ENCODE peak calls at places on chromosomes 5 and 9, in five cellular contexts. One of them, this sample, is unnamed.

GRCh38 chr5:52685621-52686370 is 101.9 kb upstream of the ITGA1 start:
- DNase-seq in HepG2: no peak
- DNase-seq in GM23338: peak
- DNase-seq in endothelial cell of umbilical vein: no peak
- DNase-seq in K562: no peak
- DNase-seq in this sample: no peak

GRCh38 chr5:168415971-168416370 is 70.3 kb upstream of the RARS1 start:
- DNase-seq in HepG2: no peak
- DNase-seq in GM23338: no peak
- DNase-seq in endothelial cell of umbilical vein: no peak
- DNase-seq in K562: no peak
- DNase-seq in this sample: no peak

GRCh38 chr9:33029106-33029788 is 4.2 kb downstream of the DNAJA1 start:
- DNase-seq in HepG2: peak
- DNase-seq in GM23338: no peak
- DNase-seq in endothelial cell of umbilical vein: no peak
- DNase-seq in K562: no peak
- DNase-seq in this sample: no peak

GRCh38 chr5:90294604-90295003 is 115.0 kb downstream of the CETN3 start:
- DNase-seq in HepG2: peak
- DNase-seq in GM23338: peak
- DNase-seq in endothelial cell of umbilical vein: no peak
- DNase-seq in K562: no peak
- DNase-seq in this sample: no peak

GRCh38 chr9:100028201-100028784 is 70.5 kb downstream of the ERP44 start:
- DNase-seq in HepG2: peak
- DNase-seq in GM23338: peak
- DNase-seq in endothelial cell of umbilical vein: peak
- DNase-seq in K562: peak
- DNase-seq in this sample: no peak

GRCh38 chr5:3329427-3329826 is 266.2 kb upstream of the IRX1 start:
- DNase-seq in HepG2: no peak
- DNase-seq in GM23338: no peak
- DNase-seq in endothelial cell of umbilical vein: no peak
- DNase-seq in K562: no peak
- DNase-seq in this sample: no peak

GRCh38 chr5:122726990-122727616 is 47.8 kb upstream of the SNX2 start:
- DNase-seq in HepG2: no peak
- DNase-seq in GM23338: no peak
- DNase-seq in endothelial cell of umbilical vein: peak
- DNase-seq in K562: no peak
- DNase-seq in this sample: no peak

GRCh38 chr5:145510324-145510723 is 324.8 kb downstream of the PRELID2 start:
- DNase-seq in HepG2: no peak
- DNase-seq in GM23338: peak
- DNase-seq in endothelial cell of umbilical vein: no peak
- DNase-seq in K562: no peak
- DNase-seq in this sample: no peak

GRCh38 chr9:120663950-120664349 is 50.3 kb downstream of the MEGF9 start:
- DNase-seq in HepG2: no peak
- DNase-seq in GM23338: no peak
- DNase-seq in endothelial cell of umbilical vein: no peak
- DNase-seq in K562: no peak
- DNase-seq in this sample: no peak

GRCh38 chr5:178602752-178603151 is 12.6 kb upstream of the COL23A1 start:
- DNase-seq in HepG2: no peak
- DNase-seq in GM23338: no peak
- DNase-seq in endothelial cell of umbilical vein: no peak
- DNase-seq in K562: no peak
- DNase-seq in this sample: no peak

GRCh38 chr5:15702102-15702501 is 202.1 kb downstream of the FBXL7 start:
- DNase-seq in HepG2: peak
- DNase-seq in GM23338: peak
- DNase-seq in endothelial cell of umbilical vein: no peak
- DNase-seq in K562: no peak
- DNase-seq in this sample: no peak

GRCh38 chr5:91359957-91360609 is 23.0 kb downstream of the ARRDC3 start:
- DNase-seq in HepG2: no peak
- DNase-seq in GM23338: no peak
- DNase-seq in endothelial cell of umbilical vein: no peak
- DNase-seq in K562: no peak
- DNase-seq in this sample: no peak

GRCh38 chr9:37290881-37291485 is 131.5 kb upstream of the GRHPR start:
- DNase-seq in HepG2: no peak
- DNase-seq in GM23338: no peak
- DNase-seq in endothelial cell of umbilical vein: peak
- DNase-seq in K562: no peak
- DNase-seq in this sample: peak

GRCh38 chr9:134412298-134412711 is 86.0 kb downstream of the RXRA start:
- DNase-seq in HepG2: no peak
- DNase-seq in GM23338: no peak
- DNase-seq in endothelial cell of umbilical vein: no peak
- DNase-seq in K562: no peak
- DNase-seq in this sample: no peak

GRCh38 chr9:97848582-97849237 is 4.3 kb upstream of the FOXE1 start:
- DNase-seq in HepG2: no peak
- DNase-seq in GM23338: peak
- DNase-seq in endothelial cell of umbilical vein: no peak
- DNase-seq in K562: no peak
- DNase-seq in this sample: no peak

GRCh38 chr9:38382141-38382540 is 10.4 kb upstream of the ALDH1B1 start:
- DNase-seq in HepG2: no peak
- DNase-seq in GM23338: no peak
- DNase-seq in endothelial cell of umbilical vein: no peak
- DNase-seq in K562: no peak
- DNase-seq in this sample: no peak

GRCh38 chr9:107100591-107100990 is 182.5 kb upstream of the RAD23B start:
- DNase-seq in HepG2: no peak
- DNase-seq in GM23338: no peak
- DNase-seq in endothelial cell of umbilical vein: no peak
- DNase-seq in K562: no peak
- DNase-seq in this sample: no peak

DNA sequence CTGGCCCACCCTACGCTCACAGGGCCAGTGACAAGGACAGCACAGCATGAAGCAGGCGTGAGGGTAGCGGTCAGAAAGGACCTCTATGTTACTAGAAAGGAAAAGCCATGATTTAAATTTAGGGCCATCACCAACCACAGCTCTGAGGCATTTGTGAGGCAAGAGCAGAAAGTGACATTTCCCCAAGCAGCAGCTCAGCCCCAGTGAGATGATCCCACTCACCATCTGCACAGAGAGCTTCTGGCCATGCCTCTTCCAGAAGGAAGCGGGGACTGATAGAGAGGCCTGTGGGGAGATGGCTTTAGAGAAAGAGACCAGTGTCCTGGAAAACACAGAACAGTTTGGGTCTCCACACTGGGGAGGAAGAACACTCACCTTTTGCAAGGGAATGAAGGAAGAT is 413.9 kb downstream of the SPOCK1 start:
- DNase-seq in HepG2: no peak
- DNase-seq in GM23338: no peak
- DNase-seq in endothelial cell of umbilical vein: no peak
- DNase-seq in K562: no peak
- DNase-seq in this sample: no peak
- TF ChIP-seq EZH2 in HepG2: no peak
- TF ChIP-seq EZH2 in GM23338: no peak
- TF ChIP-seq EZH2 in endothelial cell of umbilical vein: no peak
- TF ChIP-seq EZH2 in K562: no peak
- TF ChIP-seq EZH2 in this sample: no peak

GRCh38 chr5:149420509-149421371 is 41.6 kb upstream of the IL17B start:
- DNase-seq in HepG2: no peak
- DNase-seq in GM23338: no peak
- DNase-seq in endothelial cell of umbilical vein: no peak
- DNase-seq in K562: no peak
- DNase-seq in this sample: no peak
- TF ChIP-seq POLR2AphosphoS5 in HepG2: no peak
- TF ChIP-seq POLR2AphosphoS5 in GM23338: no peak
- TF ChIP-seq POLR2AphosphoS5 in endothelial cell of umbilical vein: no peak
- TF ChIP-seq POLR2AphosphoS5 in K562: no peak
- TF ChIP-seq POLR2AphosphoS5 in this sample: no peak

DNA sequence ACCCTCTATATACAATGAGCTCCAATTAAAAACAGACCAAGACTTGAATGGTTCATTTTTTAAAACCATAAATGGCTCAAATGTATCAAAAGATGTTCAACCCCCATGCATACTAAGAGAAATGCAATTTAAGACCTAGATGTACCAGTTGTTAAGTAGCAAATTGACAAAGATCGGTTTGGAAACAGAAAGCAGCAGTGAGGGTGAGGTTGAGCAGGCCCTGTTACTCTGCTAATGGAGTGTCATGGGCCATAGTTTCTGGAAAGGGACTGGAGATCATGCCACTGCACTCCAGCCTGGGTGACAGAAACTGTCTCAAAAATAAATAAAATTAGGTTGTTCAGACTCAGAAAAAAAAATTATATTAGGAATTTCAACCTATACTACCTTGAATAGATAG is 55.0 kb downstream of the FNBP1 start:
- DNase-seq in HepG2: no peak
- DNase-seq in GM23338: no peak
- DNase-seq in endothelial cell of umbilical vein: no peak
- DNase-seq in K562: no peak
- DNase-seq in this sample: no peak
- H3K27ac ChIP-seq in HepG2: no peak
- H3K27ac ChIP-seq in GM23338: no peak
- H3K27ac ChIP-seq in endothelial cell of umbilical vein: no peak
- H3K27ac ChIP-seq in K562: no peak
- H3K27ac ChIP-seq in this sample: peak

GRCh38 chr9:34522971-34523797 is at the start of gene ENHO:
- DNase-seq in HepG2: peak
- DNase-seq in GM23338: peak
- DNase-seq in endothelial cell of umbilical vein: peak
- DNase-seq in K562: peak
- DNase-seq in this sample: no peak

GRCh38 chr9:34520505-34521385 is 2.0 kb downstream of the ENHO start:
- DNase-seq in HepG2: no peak
- DNase-seq in GM23338: no peak
- DNase-seq in endothelial cell of umbilical vein: no peak
- DNase-seq in K562: no peak
- DNase-seq in this sample: no peak

GRCh38 chr9:34521406-34522045 is 1.3 kb downstream of the ENHO start:
- DNase-seq in HepG2: no peak
- DNase-seq in GM23338: no peak
- DNase-seq in endothelial cell of umbilical vein: no peak
- DNase-seq in K562: no peak
- DNase-seq in this sample: no peak

GRCh38 chr9:34524349-34524748 is 1.6 kb upstream of the ENHO start:
- DNase-seq in HepG2: no peak
- DNase-seq in GM23338: no peak
- DNase-seq in endothelial cell of umbilical vein: no peak
- DNase-seq in K562: no peak
- DNase-seq in this sample: no peak

GRCh38 chr9:34522091-34522887 is 501 bp downstream of the ENHO start:
- DNase-seq in HepG2: no peak
- DNase-seq in GM23338: no peak
- DNase-seq in endothelial cell of umbilical vein: no peak
- DNase-seq in K562: no peak
- DNase-seq in this sample: no peak
- TF ChIP-seq EZH2 in HepG2: peak
- TF ChIP-seq EZH2 in GM23338: no peak
- TF ChIP-seq EZH2 in endothelial cell of umbilical vein: peak
- TF ChIP-seq EZH2 in K562: no peak
- TF ChIP-seq EZH2 in this sample: no peak

DNA sequence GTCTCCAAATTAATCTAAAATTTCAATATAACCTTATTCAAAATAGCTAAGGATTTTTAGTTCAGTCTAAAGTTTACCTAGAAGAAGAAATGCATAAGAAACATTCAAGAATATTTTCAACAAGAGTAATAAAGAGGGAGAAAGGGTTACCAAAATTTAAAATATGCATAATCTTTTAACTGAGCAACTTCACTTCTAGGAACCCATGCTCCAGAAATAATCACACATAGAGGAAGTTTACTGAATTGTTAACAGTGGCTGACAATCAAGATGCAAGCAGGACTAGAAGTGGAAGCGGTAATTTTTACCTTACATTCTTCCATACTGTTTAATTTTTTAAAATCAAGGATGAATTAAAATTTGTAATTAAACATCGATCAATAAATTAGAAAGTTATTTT is 1.9 kb downstream of the PJA2 start:
- DNase-seq in HepG2: no peak
- DNase-seq in GM23338: no peak
- DNase-seq in endothelial cell of umbilical vein: no peak
- DNase-seq in K562: no peak
- DNase-seq in this sample: no peak
- TF ChIP-seq POLR2AphosphoS5 in HepG2: no peak
- TF ChIP-seq POLR2AphosphoS5 in GM23338: no peak
- TF ChIP-seq POLR2AphosphoS5 in endothelial cell of umbilical vein: no peak
- TF ChIP-seq POLR2AphosphoS5 in K562: no peak
- TF ChIP-seq POLR2AphosphoS5 in this sample: no peak

DNA sequence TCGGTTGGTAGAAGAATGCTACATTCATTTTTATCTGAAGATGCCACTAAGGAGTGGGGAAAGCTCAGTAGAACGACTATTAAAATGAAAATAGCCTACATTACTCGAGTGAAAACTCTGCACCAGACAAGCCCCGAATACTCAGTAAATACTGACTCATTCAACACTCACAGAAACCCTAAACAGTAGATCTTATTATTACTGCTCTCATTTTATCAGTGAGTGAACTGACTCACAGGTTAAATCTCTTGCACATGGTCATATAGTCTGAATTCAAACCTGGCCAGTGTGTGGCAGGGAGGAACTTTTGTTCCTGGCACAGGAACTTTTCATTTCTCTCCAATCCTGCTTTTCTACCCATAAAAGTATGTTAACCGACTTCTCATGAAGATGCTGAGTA is 9.6 kb upstream of the PAPPA start:
- DNase-seq in HepG2: no peak
- DNase-seq in GM23338: no peak
- DNase-seq in endothelial cell of umbilical vein: no peak
- DNase-seq in K562: no peak
- DNase-seq in this sample: no peak
- H3K27ac ChIP-seq in HepG2: no peak
- H3K27ac ChIP-seq in GM23338: no peak
- H3K27ac ChIP-seq in endothelial cell of umbilical vein: no peak
- H3K27ac ChIP-seq in K562: no peak
- H3K27ac ChIP-seq in this sample: peak